ENCODE peak calls at places on chromosomes 6 and 20, in four cellular contexts. One of them, this sample, is unnamed.

GRCh38 chr6:9200712-9201111 is 765.4 kb upstream of the SLC35B3 start:
- DNase-seq in spleen: no peak
- DNase-seq in CD8-positive, alpha-beta T cell: no peak
- DNase-seq in stomach: no peak
- DNase-seq in this sample: no peak

GRCh38 chr20:38723069-38723981 is 961 bp upstream of the SLC32A1 start:
- DNase-seq in spleen: no peak
- DNase-seq in stomach: no peak
- DNase-seq in CD8-positive, alpha-beta T cell: no peak
- DNase-seq in this sample: peak; percentile 20

GRCh38 chr20:47136782-47137181 is 219.7 kb downstream of the ZMYND8 start:
- DNase-seq in spleen: no peak
- DNase-seq in stomach: no peak
- DNase-seq in CD8-positive, alpha-beta T cell: no peak
- DNase-seq in this sample: no peak

GRCh38 chr6:16674666-16675392 is 86.4 kb downstream of the ATXN1 start:
- DNase-seq in CD8-positive, alpha-beta T cell: no peak
- DNase-seq in spleen: no peak
- DNase-seq in stomach: no peak
- DNase-seq in this sample: peak; percentile 73

GRCh38 chr6:14924126-14925024 is 321.5 kb upstream of the JARID2 start:
- DNase-seq in spleen: no peak
- DNase-seq in CD8-positive, alpha-beta T cell: no peak
- DNase-seq in stomach: no peak
- DNase-seq in this sample: no peak

GRCh38 chr20:33027769-33028751 is 3.4 kb upstream of the BPIFB6 start:
- DNase-seq in stomach: no peak
- DNase-seq in CD8-positive, alpha-beta T cell: no peak
- DNase-seq in spleen: no peak
- DNase-seq in this sample: no peak

GRCh38 chr6:155509743-155510475 is 54.3 kb upstream of the NOX3 start:
- DNase-seq in CD8-positive, alpha-beta T cell: no peak
- DNase-seq in stomach: no peak
- DNase-seq in spleen: no peak
- DNase-seq in this sample: no peak

GRCh38 chr6:46921059-46921458 is 679 bp downstream of the ADGRF5 start:
- DNase-seq in spleen: no peak
- DNase-seq in stomach: no peak
- DNase-seq in CD8-positive, alpha-beta T cell: no peak
- DNase-seq in this sample: no peak

GRCh38 chr6:42199106-42199981 is 4.6 kb upstream of the GUCA1B start:
- DNase-seq in spleen: no peak
- DNase-seq in CD8-positive, alpha-beta T cell: no peak
- DNase-seq in stomach: no peak
- DNase-seq in this sample: peak; percentile 60

GRCh38 chr20:22771706-22772105 is 187.3 kb upstream of the FOXA2 start:
- DNase-seq in spleen: no peak
- DNase-seq in CD8-positive, alpha-beta T cell: no peak
- DNase-seq in stomach: no peak
- DNase-seq in this sample: no peak

GRCh38 chr6:168147205-168147738 is 68.3 kb upstream of the FRMD1 start:
- DNase-seq in spleen: no peak
- DNase-seq in stomach: no peak
- DNase-seq in CD8-positive, alpha-beta T cell: no peak
- DNase-seq in this sample: no peak

GRCh38 chr6:30100585-30101422 is 12.1 kb downstream of the TRIM31 start:
- DNase-seq in spleen: no peak
- DNase-seq in CD8-positive, alpha-beta T cell: no peak
- DNase-seq in stomach: peak; percentile 76
- DNase-seq in this sample: no peak

GRCh38 chr6:2507016-2507415 is 243.7 kb downstream of the MYLK4 start:
- DNase-seq in stomach: no peak
- DNase-seq in CD8-positive, alpha-beta T cell: no peak
- DNase-seq in spleen: no peak
- DNase-seq in this sample: no peak

GRCh38 chr20:29079769-29080690 is 2177.4 kb upstream of the DEFB115 start:
- DNase-seq in stomach: no peak
- DNase-seq in CD8-positive, alpha-beta T cell: peak; percentile 5
- DNase-seq in spleen: no peak
- DNase-seq in this sample: peak; percentile 34
- TF ChIP-seq CTCF in stomach: no peak
- TF ChIP-seq CTCF in CD8-positive, alpha-beta T cell: no peak
- TF ChIP-seq CTCF in spleen: no peak
- TF ChIP-seq CTCF in this sample: no peak

GRCh38 chr6:117495425-117495824 is 13.0 kb downstream of the DCBLD1 start:
- DNase-seq in stomach: no peak
- DNase-seq in spleen: no peak
- DNase-seq in CD8-positive, alpha-beta T cell: no peak
- DNase-seq in this sample: no peak

GRCh38 chr6:117495873-117496272 is 13.4 kb downstream of the DCBLD1 start:
- DNase-seq in stomach: no peak
- DNase-seq in CD8-positive, alpha-beta T cell: no peak
- DNase-seq in spleen: no peak
- DNase-seq in this sample: no peak

GRCh38 chr6:117496383-117496990 is 14.0 kb downstream of the DCBLD1 start:
- DNase-seq in stomach: no peak
- DNase-seq in CD8-positive, alpha-beta T cell: no peak
- DNase-seq in spleen: no peak
- DNase-seq in this sample: peak; percentile 69

GRCh38 chr6:117498159-117498558 is 15.7 kb downstream of the DCBLD1 start:
- DNase-seq in stomach: no peak
- DNase-seq in spleen: no peak
- DNase-seq in CD8-positive, alpha-beta T cell: no peak
- DNase-seq in this sample: peak; percentile 63

GRCh38 chr6:117497237-117497636 is 14.8 kb downstream of the DCBLD1 start:
- DNase-seq in spleen: no peak
- DNase-seq in stomach: no peak
- DNase-seq in CD8-positive, alpha-beta T cell: no peak
- DNase-seq in this sample: no peak
- H3K4me3 ChIP-seq in spleen: no peak overlapping the region
- H3K4me3 ChIP-seq in stomach: no peak overlapping the region
- H3K4me3 ChIP-seq in CD8-positive, alpha-beta T cell: no peak overlapping the region
- H3K4me3 ChIP-seq in this sample: no peak overlapping the region

GRCh38 chr6:162683135-162683534 is 44.4 kb downstream of the PRKN start:
- DNase-seq in stomach: no peak
- DNase-seq in spleen: no peak
- DNase-seq in CD8-positive, alpha-beta T cell: no peak
- DNase-seq in this sample: no peak

GRCh38 chr6:162680367-162680766 is 47.2 kb downstream of the PRKN start:
- DNase-seq in spleen: no peak
- DNase-seq in stomach: no peak
- DNase-seq in CD8-positive, alpha-beta T cell: no peak
- DNase-seq in this sample: no peak

GRCh38 chr6:162684033-162684432 is 43.5 kb downstream of the PRKN start:
- DNase-seq in stomach: no peak
- DNase-seq in spleen: no peak
- DNase-seq in CD8-positive, alpha-beta T cell: no peak
- DNase-seq in this sample: no peak

GRCh38 chr6:162684961-162685360 is 42.6 kb downstream of the PRKN start:
- DNase-seq in CD8-positive, alpha-beta T cell: no peak
- DNase-seq in spleen: no peak
- DNase-seq in stomach: no peak
- DNase-seq in this sample: no peak

GRCh38 chr6:162681447-162681846 is 46.1 kb downstream of the PRKN start:
- DNase-seq in spleen: no peak
- DNase-seq in stomach: no peak
- DNase-seq in CD8-positive, alpha-beta T cell: no peak
- DNase-seq in this sample: no peak
- TF ChIP-seq CTCF in spleen: no peak
- TF ChIP-seq CTCF in stomach: no peak
- TF ChIP-seq CTCF in CD8-positive, alpha-beta T cell: no peak
- TF ChIP-seq CTCF in this sample: no peak

GRCh38 chr20:61956396-61957342 is 109.0 kb downstream of the TAF4 start:
- DNase-seq in spleen: no peak
- DNase-seq in stomach: no peak
- DNase-seq in CD8-positive, alpha-beta T cell: no peak
- DNase-seq in this sample: no peak
- H3K4me3 ChIP-seq in spleen: no peak overlapping the region
- H3K4me3 ChIP-seq in stomach: no peak overlapping the region
- H3K4me3 ChIP-seq in CD8-positive, alpha-beta T cell: no peak overlapping the region
- H3K4me3 ChIP-seq in this sample: no peak overlapping the region

DNA sequence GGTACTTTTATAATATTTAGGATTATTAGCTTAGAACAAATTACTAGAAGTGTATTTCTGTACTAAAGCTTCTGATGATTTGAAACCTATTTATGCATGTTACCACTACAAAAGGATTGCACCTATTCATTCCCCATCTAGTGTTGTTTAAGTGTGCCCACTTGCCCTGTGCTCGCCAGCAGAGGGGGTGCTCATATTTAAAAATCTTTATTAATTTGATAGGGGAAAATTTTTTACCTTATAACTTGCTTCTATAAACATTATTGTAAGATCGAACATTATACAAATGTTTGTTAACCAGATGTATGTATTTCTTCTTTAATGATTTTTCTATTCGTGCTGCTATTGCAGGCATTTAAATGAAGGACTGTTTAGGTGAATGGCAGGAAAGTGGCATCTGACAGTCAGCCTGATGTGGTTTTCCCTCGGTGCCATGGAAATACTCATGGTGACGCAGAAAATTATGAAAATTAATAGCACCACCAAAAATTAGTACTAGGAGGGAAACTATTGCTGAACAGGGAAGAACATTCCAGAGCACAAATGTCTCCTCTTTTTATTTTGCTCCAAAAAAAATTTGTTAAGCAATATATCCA is 44.1 kb upstream of the FNDC1 start:
- DNase-seq in CD8-positive, alpha-beta T cell: no peak
- DNase-seq in spleen: no peak
- DNase-seq in stomach: no peak
- DNase-seq in this sample: no peak
- TF ChIP-seq CTCF in CD8-positive, alpha-beta T cell: peak; percentile 49
- TF ChIP-seq CTCF in spleen: peak; percentile 23
- TF ChIP-seq CTCF in stomach: no peak
- TF ChIP-seq CTCF in this sample: peak; percentile 37

GRCh38 chr6:10556496-10557391 is 35.6 kb downstream of the GCNT2 start:
- DNase-seq in spleen: no peak
- DNase-seq in stomach: peak; percentile 40
- DNase-seq in CD8-positive, alpha-beta T cell: no peak
- DNase-seq in this sample: no peak

GRCh38 chr6:10553869-10554268 is 32.7 kb downstream of the GCNT2 start:
- DNase-seq in stomach: no peak
- DNase-seq in CD8-positive, alpha-beta T cell: no peak
- DNase-seq in spleen: no peak
- DNase-seq in this sample: no peak

GRCh38 chr6:10552237-10552810 is 31.2 kb downstream of the GCNT2 start:
- DNase-seq in CD8-positive, alpha-beta T cell: no peak
- DNase-seq in spleen: no peak
- DNase-seq in stomach: no peak
- DNase-seq in this sample: no peak

GRCh38 chr6:10555625-10556309 is 34.6 kb downstream of the GCNT2 start:
- DNase-seq in CD8-positive, alpha-beta T cell: no peak
- DNase-seq in spleen: no peak
- DNase-seq in stomach: peak; percentile 51
- DNase-seq in this sample: peak; percentile 15

GRCh38 chr6:10554826-10555225 is 33.7 kb downstream of the GCNT2 start:
- DNase-seq in stomach: no peak
- DNase-seq in CD8-positive, alpha-beta T cell: no peak
- DNase-seq in spleen: no peak
- DNase-seq in this sample: no peak
- H3K4me3 ChIP-seq in stomach: no peak overlapping the region
- H3K4me3 ChIP-seq in CD8-positive, alpha-beta T cell: no peak overlapping the region
- H3K4me3 ChIP-seq in spleen: no peak overlapping the region
- H3K4me3 ChIP-seq in this sample: no peak overlapping the region

DNA sequence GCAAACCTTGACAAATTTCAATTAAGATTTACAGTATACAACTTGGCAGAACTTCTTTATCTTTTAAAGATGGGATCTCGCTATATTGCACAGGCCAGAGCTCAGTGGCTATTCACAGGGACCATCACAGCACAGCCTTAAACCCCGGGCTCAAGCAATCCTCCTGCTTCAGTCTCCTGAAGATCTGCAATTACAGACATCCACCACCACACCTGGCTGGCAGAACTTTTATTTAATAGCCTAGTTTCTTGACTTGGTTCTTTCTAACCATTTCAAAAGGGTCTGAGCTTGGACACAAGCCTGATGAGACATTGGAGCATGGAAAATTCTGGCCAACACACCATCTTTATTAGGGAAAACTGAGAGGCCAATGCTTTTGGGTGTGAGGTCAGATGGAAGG is 151.6 kb upstream of the KCNG1 start:
- DNase-seq in CD8-positive, alpha-beta T cell: no peak
- DNase-seq in stomach: no peak
- DNase-seq in spleen: no peak
- DNase-seq in this sample: no peak
- TF ChIP-seq CTCF in CD8-positive, alpha-beta T cell: no peak
- TF ChIP-seq CTCF in stomach: no peak
- TF ChIP-seq CTCF in spleen: no peak
- TF ChIP-seq CTCF in this sample: no peak

DNA sequence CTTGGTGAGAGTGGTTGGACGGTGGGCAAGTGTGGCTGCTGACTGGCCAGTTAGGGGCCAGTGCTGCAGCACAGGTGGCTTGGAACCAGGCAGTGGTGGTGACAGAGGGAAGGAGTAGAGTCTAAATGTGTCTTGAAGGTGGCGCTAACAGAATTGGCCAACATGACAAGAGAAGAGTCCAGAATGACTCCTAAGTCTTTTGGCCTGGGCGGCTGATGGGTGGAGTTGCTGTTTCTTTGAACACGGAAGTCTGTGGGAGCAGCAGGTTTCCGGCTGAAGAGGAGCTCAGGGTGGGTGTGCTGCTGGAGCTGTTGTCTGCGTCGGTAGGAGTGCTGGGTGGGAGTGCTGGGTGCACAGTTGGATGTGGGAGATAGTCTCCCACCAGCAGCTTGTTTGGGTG is 10.1 kb downstream of the LSM14B start:
- DNase-seq in CD8-positive, alpha-beta T cell: no peak
- DNase-seq in stomach: no peak
- DNase-seq in spleen: no peak
- DNase-seq in this sample: no peak
- H3K4me3 ChIP-seq in CD8-positive, alpha-beta T cell: no peak overlapping the region
- H3K4me3 ChIP-seq in stomach: no peak overlapping the region
- H3K4me3 ChIP-seq in spleen: no peak overlapping the region
- H3K4me3 ChIP-seq in this sample: no peak overlapping the region

DNA sequence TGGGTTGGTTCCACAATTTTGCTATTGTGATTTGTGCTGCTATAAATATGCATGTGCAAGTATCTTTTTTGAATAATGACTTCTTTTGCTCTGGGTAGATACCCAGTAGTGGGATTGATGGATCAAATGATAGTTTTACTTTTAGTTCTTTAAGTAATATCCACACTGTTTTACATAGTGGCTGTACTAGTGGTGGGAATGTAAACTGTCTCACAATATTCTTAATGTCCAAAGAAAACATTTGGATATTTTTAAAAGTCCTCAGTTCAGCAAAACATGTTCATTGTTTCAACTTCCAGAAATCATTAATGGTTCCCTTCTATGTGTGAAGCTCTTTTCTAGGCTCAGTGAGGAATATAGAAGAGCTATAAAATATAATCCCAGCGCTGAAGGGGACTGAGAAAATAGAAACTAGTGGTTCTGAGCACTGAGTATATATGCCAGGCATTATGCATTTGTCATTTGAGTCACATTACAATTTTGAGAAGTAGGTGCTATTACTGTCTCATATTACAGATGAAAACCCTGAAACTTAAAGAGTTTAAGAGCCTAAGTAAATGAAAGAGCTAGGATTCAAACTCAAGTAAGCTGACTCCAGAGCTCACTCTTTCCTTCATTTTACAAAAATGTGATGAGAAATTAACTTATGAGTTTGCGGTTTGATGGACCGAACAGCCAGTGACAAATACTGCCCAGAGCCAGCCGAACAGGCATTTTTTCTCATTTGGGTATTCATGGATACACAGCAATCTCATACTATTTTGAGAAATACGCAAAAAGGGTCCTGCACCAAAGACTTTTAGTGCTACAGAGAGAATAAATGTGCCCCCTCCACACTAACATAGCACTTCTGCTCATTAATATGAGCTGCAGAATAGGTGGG is 250.1 kb downstream of the TBX18 start:
- DNase-seq in spleen: no peak
- DNase-seq in stomach: no peak
- DNase-seq in CD8-positive, alpha-beta T cell: no peak
- DNase-seq in this sample: no peak
- TF ChIP-seq CTCF in spleen: no peak
- TF ChIP-seq CTCF in stomach: no peak
- TF ChIP-seq CTCF in CD8-positive, alpha-beta T cell: no peak
- TF ChIP-seq CTCF in this sample: no peak